ENCODE peak calls at places on chromosome 5, in five cellular contexts. O, M, K, I and Y are unnamed samples.

GRCh38 chr5:32311404-32312193 is 1.1 kb downstream of the MTMR12 start:
- DNase-seq in O (no peak), M (no peak), K (no peak), I (no peak), Y (no peak)

GRCh38 chr5:14687023-14687665 is 22.6 kb downstream of the OTULIN start:
- DNase-seq in O (no peak), M (no peak), K (no peak), I (no peak), Y (no peak)

GRCh38 chr5:37071901-37072581 is 177.1 kb downstream of the CPLANE1 start:
- DNase-seq in O (no peak), M (peak), K (no peak), I (no peak), Y (no peak)

GRCh38 chr5:135715267-135716050 is 119.0 kb upstream of the SLC25A48 start:
- DNase-seq in O (no peak), M (no peak), K (no peak), I (no peak), Y (no peak)

GRCh38 chr5:16812448-16812847 is 123.6 kb downstream of the MYO10 start:
- DNase-seq in O (no peak), M (no peak), K (no peak), I (no peak), Y (no peak)

GRCh38 chr5:149240354-149240998 is 31.2 kb upstream of the AFAP1L1 start:
- DNase-seq in O (no peak), M (no peak), K (peak), I (no peak), Y (peak)

GRCh38 chr5:83548556-83548955 is 77.0 kb downstream of the VCAN start:
- DNase-seq in O (no peak), M (no peak), K (no peak), I (no peak), Y (no peak)

GRCh38 chr5:155455791-155456514 is 442.4 kb downstream of the KIF4B start:
- DNase-seq in O (no peak), M (no peak), K (no peak), I (no peak), Y (no peak)

GRCh38 chr5:137186759-137187461 is 312.2 kb downstream of the SPOCK1 start:
- DNase-seq in O (no peak), M (no peak), K (no peak), I (no peak), Y (no peak)

GRCh38 chr5:79535477-79536192 is 21.7 kb upstream of the HOMER1 start:
- DNase-seq in O (no peak), M (no peak), K (no peak), I (no peak), Y (no peak)

GRCh38 chr5:166086568-166086967 is 2204.9 kb upstream of the WWC1 start:
- DNase-seq in O (no peak), M (no peak), K (no peak), I (no peak), Y (no peak)